ENCODE peak calls at places on chromosomes 1 and 21, in ten cellular contexts. S is WTC11; M is T-helper 2 cell; O is GM23248; W is activated effector memory CD4-positive, alpha-beta T cell treated with anti-CD3 and anti-CD28 coated beads, Interleukin-2, amount 50 U/mL, for 16 hours; F is lung; E is stimulated activated CD8-positive, alpha-beta memory T cell treated with anti-CD3 and anti-CD28 coated beads, Interleukin-4, amount 100 ng/mL, for 4 hours; A is GM03348; Q is Calu3; D is germinal center. J is an unnamed sample.

GRCh38 chr1:225888289-225888897 is 553 bp downstream of the LEFTY1 start:
- DNase-seq in E (no peak), S (no peak), F (no peak), O (no peak), W (no peak), M (no peak), D (no peak), Q (no peak), A (no peak), J (no peak)

GRCh38 chr1:234617986-234618725 is 8.2 kb upstream of the IRF2BP2 start:
- DNase-seq in D (no peak), F (no peak), E (no peak), M (no peak), A (peak), W (no peak), O (peak), Q (no peak), S (no peak), J (peak)

GRCh38 chr1:201011616-201012015 is 11.9 kb downstream of the KIF21B start:
- DNase-seq in O (no peak), E (no peak), M (no peak), A (no peak), W (no peak), D (no peak), F (no peak), Q (no peak), S (no peak), J (no peak)

GRCh38 chr1:110237406-110238152 is 27.5 kb downstream of the KCNC4 start:
- DNase-seq in Q (no peak), F (no peak), M (no peak), E (no peak), S (no peak), D (peak), W (peak), A (no peak), O (peak), J (no peak)

GRCh38 chr1:90122679-90123340 is 127.9 kb downstream of the ZNF326 start:
- DNase-seq in W (no peak), O (no peak), Q (no peak), F (no peak), S (no peak), M (no peak), D (no peak), E (no peak), A (no peak), J (no peak)

GRCh38 chr1:23799570-23800395 is 771 bp downstream of the GALE start:
- DNase-seq in W (peak), E (no peak), D (peak), F (peak), A (peak), M (peak), Q (peak), S (peak), O (peak), J (no peak)

GRCh38 chr1:206723500-206724472 is 39.1 kb downstream of the MAPKAPK2 start:
- DNase-seq in A (peak), D (no peak), W (peak), F (peak), E (no peak), S (no peak), M (no peak), Q (peak), O (peak), J (peak)

GRCh38 chr21:39182484-39183271 is 573 bp downstream of the PSMG1 start:
- DNase-seq in M (no peak), O (peak), W (no peak), A (no peak), F (no peak), Q (peak), E (no peak), S (no peak), D (no peak), J (no peak)

GRCh38 chr21:44602474-44602871 is 2.1 kb downstream of the KRTAP10-7 start:
- DNase-seq in A (no peak), O (no peak), M (no peak), E (no peak), W (no peak), F (no peak), D (no peak), Q (no peak), S (no peak), J (no peak)

GRCh38 chr1:154433161-154433681 is 28.1 kb downstream of the IL6R start:
- DNase-seq in W (peak), E (peak), Q (no peak), O (peak), D (no peak), M (no peak), S (no peak), F (no peak), A (no peak), J (no peak)

GRCh38 chr1:116330342-116330652 is 42.7 kb upstream of the ATP1A1 start:
- DNase-seq in S (no peak), F (no peak), O (no peak), M (no peak), Q (no peak), A (no peak), D (no peak), E (no peak), W (no peak), J (no peak)

GRCh38 chr1:230754831-230755230 is 7.6 kb downstream of the CAPN9 start:
- DNase-seq in A (peak), S (no peak), D (no peak), Q (no peak), F (no peak), E (no peak), O (peak), M (no peak), W (no peak), J (no peak)

J was measured in AG09309.